ENCODE peak calls at places on chromosome 17, in five cellular contexts. One of them, this sample, is unnamed.

GRCh38 chr17:39674702-39675389 is 6.6 kb downstream of the PNMT start:
- DNase-seq in CD4-positive, alpha-beta T cell: no peak
- DNase-seq in sigmoid colon: no peak
- DNase-seq in HCT116: no peak
- DNase-seq in stimulated activated CD4-positive, alpha-beta T cell treated with anti-CD3 and anti-CD28 coated beads, Interleukin-4, amount 100 ng/mL, for 48 hours: no peak
- DNase-seq in this sample: no peak

GRCh38 chr17:73311428-73311780 is 397 bp downstream of the CDC42EP4 start:
- DNase-seq in CD4-positive, alpha-beta T cell: no peak
- DNase-seq in sigmoid colon: peak
- DNase-seq in HCT116: no peak
- DNase-seq in stimulated activated CD4-positive, alpha-beta T cell treated with anti-CD3 and anti-CD28 coated beads, Interleukin-4, amount 100 ng/mL, for 48 hours: no peak
- DNase-seq in this sample: no peak

GRCh38 chr17:80036715-80037477 is 454 bp downstream of the CCDC40 start:
- DNase-seq in CD4-positive, alpha-beta T cell: peak
- DNase-seq in sigmoid colon: no peak
- DNase-seq in HCT116: no peak
- DNase-seq in stimulated activated CD4-positive, alpha-beta T cell treated with anti-CD3 and anti-CD28 coated beads, Interleukin-4, amount 100 ng/mL, for 48 hours: peak
- DNase-seq in this sample: no peak

GRCh38 chr17:82972836-82973372 is 106.5 kb upstream of the METRNL start:
- DNase-seq in CD4-positive, alpha-beta T cell: no peak
- DNase-seq in sigmoid colon: no peak
- DNase-seq in HCT116: no peak
- DNase-seq in stimulated activated CD4-positive, alpha-beta T cell treated with anti-CD3 and anti-CD28 coated beads, Interleukin-4, amount 100 ng/mL, for 48 hours: no peak
- DNase-seq in this sample: peak

GRCh38 chr17:10875411-10875810 is 37.5 kb upstream of the PIRT start:
- DNase-seq in CD4-positive, alpha-beta T cell: no peak
- DNase-seq in sigmoid colon: no peak
- DNase-seq in HCT116: no peak
- DNase-seq in stimulated activated CD4-positive, alpha-beta T cell treated with anti-CD3 and anti-CD28 coated beads, Interleukin-4, amount 100 ng/mL, for 48 hours: no peak
- DNase-seq in this sample: no peak

GRCh38 chr17:49819118-49819517 is 28.8 kb downstream of the TAC4 start:
- DNase-seq in CD4-positive, alpha-beta T cell: no peak
- DNase-seq in sigmoid colon: no peak
- DNase-seq in HCT116: no peak
- DNase-seq in stimulated activated CD4-positive, alpha-beta T cell treated with anti-CD3 and anti-CD28 coated beads, Interleukin-4, amount 100 ng/mL, for 48 hours: no peak
- DNase-seq in this sample: no peak

GRCh38 chr17:12507046-12507445 is 158.6 kb upstream of the MYOCD start:
- DNase-seq in CD4-positive, alpha-beta T cell: no peak
- DNase-seq in sigmoid colon: no peak
- DNase-seq in HCT116: no peak
- DNase-seq in stimulated activated CD4-positive, alpha-beta T cell treated with anti-CD3 and anti-CD28 coated beads, Interleukin-4, amount 100 ng/mL, for 48 hours: no peak
- DNase-seq in this sample: no peak

GRCh38 chr17:6494239-6494941 is 50.1 kb downstream of the PIMREG start:
- DNase-seq in CD4-positive, alpha-beta T cell: no peak
- DNase-seq in sigmoid colon: peak
- DNase-seq in HCT116: no peak
- DNase-seq in stimulated activated CD4-positive, alpha-beta T cell treated with anti-CD3 and anti-CD28 coated beads, Interleukin-4, amount 100 ng/mL, for 48 hours: no peak
- DNase-seq in this sample: peak

GRCh38 chr17:27947005-27947406 is 53.8 kb upstream of the LYRM9 start:
- DNase-seq in CD4-positive, alpha-beta T cell: no peak
- DNase-seq in sigmoid colon: no peak
- DNase-seq in HCT116: no peak
- DNase-seq in stimulated activated CD4-positive, alpha-beta T cell treated with anti-CD3 and anti-CD28 coated beads, Interleukin-4, amount 100 ng/mL, for 48 hours: no peak
- DNase-seq in this sample: no peak

GRCh38 chr17:80175411-80175810 is 5.6 kb downstream of the CARD14 start:
- DNase-seq in CD4-positive, alpha-beta T cell: no peak
- DNase-seq in sigmoid colon: no peak
- DNase-seq in HCT116: no peak
- DNase-seq in stimulated activated CD4-positive, alpha-beta T cell treated with anti-CD3 and anti-CD28 coated beads, Interleukin-4, amount 100 ng/mL, for 48 hours: no peak
- DNase-seq in this sample: no peak

GRCh38 chr17:2547176-2547575 is 35.5 kb upstream of the METTL16 start:
- DNase-seq in CD4-positive, alpha-beta T cell: no peak
- DNase-seq in sigmoid colon: no peak
- DNase-seq in HCT116: no peak
- DNase-seq in stimulated activated CD4-positive, alpha-beta T cell treated with anti-CD3 and anti-CD28 coated beads, Interleukin-4, amount 100 ng/mL, for 48 hours: no peak
- DNase-seq in this sample: no peak

GRCh38 chr17:58279016-58279671 is 1.6 kb downstream of the MPO start:
- DNase-seq in CD4-positive, alpha-beta T cell: no peak
- DNase-seq in sigmoid colon: peak
- DNase-seq in HCT116: no peak
- DNase-seq in stimulated activated CD4-positive, alpha-beta T cell treated with anti-CD3 and anti-CD28 coated beads, Interleukin-4, amount 100 ng/mL, for 48 hours: no peak
- DNase-seq in this sample: no peak

GRCh38 chr17:6853764-6854442 is 22.4 kb upstream of the TEKT1 start:
- DNase-seq in CD4-positive, alpha-beta T cell: no peak
- DNase-seq in sigmoid colon: no peak
- DNase-seq in HCT116: peak
- DNase-seq in stimulated activated CD4-positive, alpha-beta T cell treated with anti-CD3 and anti-CD28 coated beads, Interleukin-4, amount 100 ng/mL, for 48 hours: peak
- DNase-seq in this sample: no peak

GRCh38 chr17:45584092-45585036 is 93.8 kb upstream of the PLEKHM1 start:
- DNase-seq in CD4-positive, alpha-beta T cell: peak
- DNase-seq in sigmoid colon: peak
- DNase-seq in HCT116: peak
- DNase-seq in stimulated activated CD4-positive, alpha-beta T cell treated with anti-CD3 and anti-CD28 coated beads, Interleukin-4, amount 100 ng/mL, for 48 hours: peak
- DNase-seq in this sample: peak

GRCh38 chr17:41959336-41960095 is 7.1 kb upstream of the CNP start:
- DNase-seq in CD4-positive, alpha-beta T cell: no peak
- DNase-seq in sigmoid colon: no peak
- DNase-seq in HCT116: peak
- DNase-seq in stimulated activated CD4-positive, alpha-beta T cell treated with anti-CD3 and anti-CD28 coated beads, Interleukin-4, amount 100 ng/mL, for 48 hours: no peak
- DNase-seq in this sample: no peak